ENCODE peak calls at places on chromosome 7, in seven cellular contexts. Q is A549, X is EL, U is smooth muscle cell of the brain vasculature, N is RPMI7951, V is ACHN, A is AG04450. F is an unnamed sample.

GRCh38 chr7:45886931-45887667 is 1.2 kb upstream of the IGFBP1 start:
- DNase-seq in Q (no peak), X (no peak), U (no peak), N (no peak), V (no peak), A (no peak), F (no peak)

GRCh38 chr7:139431459-139431858 is 52.0 kb downstream of the KLRG2 start:
- DNase-seq in Q (no peak), X (no peak), U (no peak), N (no peak), V (no peak), A (no peak), F (no peak)

GRCh38 chr7:141369422-141369821 is 181.8 kb upstream of the AGK start:
- DNase-seq in Q (no peak), X (no peak), U (no peak), N (no peak), V (no peak), A (no peak), F (no peak)

GRCh38 chr7:142787034-142787768 is 16.4 kb downstream of the PRSS2 start:
- DNase-seq in Q (no peak), X (no peak), U (no peak), N (no peak), V (no peak), A (no peak), F (no peak)

GRCh38 chr7:86214734-86215133 is 429.0 kb upstream of the GRM3 start:
- DNase-seq in Q (no peak), X (no peak), U (no peak), N (no peak), V (no peak), A (no peak), F (no peak)

GRCh38 chr7:68288099-68288498 is 1291.5 kb downstream of the TYW1 start:
- DNase-seq in Q (no peak), X (no peak), U (no peak), N (no peak), V (no peak), A (no peak), F (no peak)

GRCh38 chr7:84248267-84248666 is 53.7 kb upstream of the SEMA3A start:
- DNase-seq in Q (no peak), X (no peak), U (no peak), N (no peak), V (no peak), A (no peak), F (no peak)

GRCh38 chr7:150831851-150832250 is 20.5 kb upstream of the AOC1 start:
- DNase-seq in Q (no peak), X (no peak), U (no peak), N (no peak), V (no peak), A (no peak), F (no peak)

GRCh38 chr7:128427289-128427891 is 17.6 kb upstream of the IMPDH1 start:
- DNase-seq in Q (peak), X (peak), U (no peak), N (peak), V (peak), A (no peak), F (no peak)

GRCh38 chr7:31083205-31083801 is 31.2 kb downstream of the ADCYAP1R1 start:
- DNase-seq in Q (no peak), X (no peak), U (no peak), N (peak), V (no peak), A (no peak), F (no peak)

GRCh38 chr7:1886361-1887064 is 216.4 kb downstream of the ELFN1 start:
- DNase-seq in Q (no peak), X (no peak), U (no peak), N (no peak), V (no peak), A (no peak), F (no peak)

GRCh38 chr7:73829505-73829904 is 1.3 kb upstream of the CLDN4 start:
- DNase-seq in Q (no peak), X (no peak), U (no peak), N (no peak), V (no peak), A (no peak), F (no peak)

GRCh38 chr7:118041336-118041878 is 142.6 kb upstream of the LSM8 start:
- DNase-seq in Q (no peak), X (no peak), U (no peak), N (no peak), V (no peak), A (no peak), F (no peak)

GRCh38 chr7:32905175-32905662 is 13.7 kb upstream of the KBTBD2 start:
- DNase-seq in Q (peak), X (peak), U (peak), N (peak), V (peak), A (no peak), F (no peak)

GRCh38 chr7:78530351-78530750 is 731.8 kb downstream of the PHTF2 start:
- DNase-seq in Q (peak), X (peak), U (no peak), N (peak), V (peak), A (peak), F (peak)

GRCh38 chr7:44380179-44380830 is 54.9 kb upstream of the CAMK2B start:
- DNase-seq in Q (no peak), X (no peak), U (no peak), N (no peak), V (no peak), A (no peak), F (no peak)

GRCh38 chr7:49623943-49624342 is 149.5 kb upstream of the VWC2 start:
- DNase-seq in Q (no peak), X (no peak), U (no peak), N (no peak), V (no peak), A (no peak), F (no peak)

GRCh38 chr7:21580073-21580521 is 37.3 kb downstream of the DNAH11 start:
- DNase-seq in Q (peak), X (peak), U (peak), N (peak), V (no peak), A (peak), F (no peak)

GRCh38 chr7:36468361-36469140 is 78.9 kb downstream of the ANLN start:
- DNase-seq in Q (no peak), X (no peak), U (no peak), N (no peak), V (no peak), A (no peak), F (peak)